ENCODE peak calls at places on chromosomes 3 and 15, in eight cellular contexts. P is tibial nerve; E is GM23338; D is transverse colon; U is effector memory CD4-positive, alpha-beta T cell; J is Peyer's patch; Q is aorta; N is colonic mucosa. V is an unnamed sample.

GRCh38 chr3:40313975-40314860 is 4.7 kb downstream of the EIF1B start:
- DNase-seq in P (peak; percentile 18), U (no peak), Q (no peak), E (no peak), D (peak; percentile 12), N (no peak), J (no peak), V (no peak)

GRCh38 chr3:159196316-159196715 is 394.5 kb downstream of the MFSD1 start:
- DNase-seq in E (no peak), J (no peak), N (no peak), U (no peak), P (no peak), Q (no peak), D (no peak), V (no peak)

GRCh38 chr15:77013786-77014136 is 18.8 kb downstream of the PSTPIP1 start:
- DNase-seq in Q (no peak), J (peak; percentile 70), N (no peak), D (peak; percentile 53), E (no peak), P (no peak), U (peak; percentile 85), V (peak; percentile 51)

GRCh38 chr3:87136066-87136596 is 91.0 kb upstream of the CHMP2B start:
- DNase-seq in J (no peak), D (no peak), P (no peak), N (no peak), U (no peak), E (no peak), Q (no peak), V (no peak)

GRCh38 chr3:6928064-6928463 is 67.1 kb downstream of the GRM7 start:
- DNase-seq in E (no peak), J (no peak), Q (no peak), P (no peak), D (no peak), U (no peak), N (no peak), V (no peak)

GRCh38 chr3:178671261-178672191 is 135.3 kb downstream of the KCNMB2 start:
- DNase-seq in N (no peak), U (no peak), J (no peak), P (no peak), E (no peak), D (no peak), Q (no peak), V (no peak)

GRCh38 chr3:97291901-97292300 is 472.7 kb upstream of the ARL6 start:
- DNase-seq in Q (no peak), E (no peak), U (no peak), P (no peak), D (no peak), J (no peak), N (no peak), V (no peak)

GRCh38 chr3:23806322-23807160 is 786 bp downstream of the UBE2E1 start:
- DNase-seq in J (peak; percentile 46), E (peak; percentile 63), P (peak; percentile 21), U (no peak), Q (peak; percentile 58), N (peak; percentile 37), D (peak; percentile 24), V (peak; percentile 14)

GRCh38 chr3:136068708-136069107 is 103.2 kb downstream of the PPP2R3A start:
- DNase-seq in N (no peak), U (no peak), E (no peak), P (no peak), Q (no peak), D (no peak), J (no peak), V (no peak)

GRCh38 chr3:195172285-195172684 is 98.7 kb downstream of the XXYLT1 start:
- DNase-seq in D (no peak), P (no peak), U (no peak), J (no peak), Q (no peak), E (no peak), N (no peak), V (no peak)

GRCh38 chr3:148643389-148643840 is 54.3 kb upstream of the AGTR1 start:
- DNase-seq in N (no peak), U (no peak), Q (peak; percentile 42), E (peak; percentile 23), D (no peak), P (no peak), J (no peak), V (no peak)

GRCh38 chr3:8895829-8896228 is 67.4 kb downstream of the RAD18 start:
- DNase-seq in U (no peak), J (no peak), E (no peak), Q (no peak), P (no peak), N (no peak), D (no peak), V (no peak)

GRCh38 chr15:36363335-36363734 is 216.1 kb upstream of the CDIN1 start:
- DNase-seq in P (no peak), E (no peak), U (no peak), J (no peak), Q (no peak), N (no peak), D (no peak), V (no peak)

GRCh38 chr3:170423001-170423615 is 4.4 kb downstream of the CLDN11 start:
- DNase-seq in P (peak; percentile 21), J (no peak), U (no peak), E (no peak), N (no peak), Q (no peak), D (no peak), V (no peak)

GRCh38 chr3:170428095-170428494 is 9.4 kb downstream of the CLDN11 start:
- DNase-seq in N (no peak), J (no peak), D (no peak), P (no peak), E (no peak), Q (no peak), U (no peak), V (no peak)

GRCh38 chr3:170424879-170425278 is 6.2 kb downstream of the CLDN11 start:
- DNase-seq in E (no peak), J (no peak), N (no peak), Q (no peak), P (no peak), U (no peak), D (no peak), V (no peak)

GRCh38 chr3:170426240-170426797 is 7.7 kb downstream of the CLDN11 start:
- DNase-seq in E (no peak), P (no peak), Q (no peak), J (no peak), U (no peak), D (no peak), N (no peak), V (no peak)

DNA sequence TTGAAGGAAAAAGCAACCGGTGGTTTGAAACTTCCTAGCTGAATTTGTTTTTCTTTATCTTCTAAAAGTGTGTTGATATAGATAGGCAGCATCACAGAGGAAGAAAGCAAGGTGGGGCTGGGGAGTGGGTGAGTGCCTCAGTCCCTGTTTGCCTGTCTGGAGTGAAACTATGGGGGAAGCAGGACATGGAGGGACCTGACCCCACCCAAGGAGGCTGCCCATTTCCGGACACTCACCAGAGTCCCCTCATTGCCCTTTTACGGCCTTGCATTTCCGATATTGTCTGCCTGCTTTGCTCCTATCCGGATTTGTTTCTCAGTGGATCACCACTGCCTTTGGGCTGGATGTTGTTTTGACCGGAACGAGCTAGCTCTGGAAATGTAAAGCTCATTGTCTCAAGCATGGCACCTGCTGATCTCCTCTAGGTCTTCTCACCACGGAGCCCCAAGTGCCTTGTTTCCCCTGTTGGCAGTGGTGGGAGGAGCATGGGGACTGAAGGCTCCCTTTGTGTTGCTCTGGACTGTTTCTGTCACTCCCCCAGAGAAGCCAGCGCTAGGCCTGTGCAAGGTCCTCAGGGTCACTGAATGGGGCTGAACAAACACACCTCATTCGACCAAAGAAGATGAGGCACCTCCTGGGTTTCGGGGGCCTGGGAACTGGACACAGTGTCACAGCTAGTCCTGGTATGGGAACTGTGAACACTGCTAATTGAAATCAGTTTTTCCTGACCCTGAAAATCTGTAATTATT is 7.0 kb downstream of the CLDN11 start:
- DNase-seq in D (no peak), Q (no peak), P (no peak), E (peak; percentile 21), N (no peak), J (no peak), U (no peak), V (no peak)
- H3K4me1 ChIP-seq in D (peaks cover 3% of the 10 kb centered on the region), Q (no peaks in the 10 kb centered on the region), P (peaks cover 14% of the 10 kb centered on the region), E (peaks cover 6% of the 10 kb centered on the region), N (no peaks in the 10 kb centered on the region), J (no peaks in the 10 kb centered on the region), U (no peaks in the 10 kb centered on the region), V (peaks cover 10% of the 10 kb centered on the region)

GRCh38 chr3:100954990-100955389 is 38.2 kb downstream of the ABI3BP start:
- DNase-seq in U (no peak), P (peak; percentile 75), J (no peak), N (peak; percentile 20), D (peak; percentile 14), E (no peak), Q (peak; percentile 53), V (no peak)
- H3K27ac ChIP-seq in U (no peak overlapping the region), P (peak overlapping the region; percentile 39), J (peak overlapping the region; percentile 60), N (no peak overlapping the region), D (peak overlapping the region; percentile 62), E (no peak overlapping the region), Q (no peak overlapping the region), V (no peak overlapping the region)

GRCh38 chr15:93051236-93052089 is 37.5 kb downstream of the RGMA start:
- DNase-seq in E (no peak), D (no peak), N (no peak), Q (no peak), J (no peak), U (no peak), P (no peak), V (no peak)

GRCh38 chr15:93049233-93049632 is 39.8 kb downstream of the RGMA start:
- DNase-seq in D (no peak), E (no peak), N (no peak), J (no peak), Q (no peak), P (no peak), U (no peak), V (no peak)

GRCh38 chr15:93048759-93049161 is 40.3 kb downstream of the RGMA start:
- DNase-seq in U (no peak), N (no peak), J (no peak), D (peak; percentile 43), Q (no peak), P (no peak), E (no peak), V (no peak)

GRCh38 chr15:93050648-93051047 is 38.4 kb downstream of the RGMA start:
- DNase-seq in N (no peak), J (no peak), E (no peak), U (no peak), P (no peak), D (no peak), Q (no peak), V (no peak)

DNA sequence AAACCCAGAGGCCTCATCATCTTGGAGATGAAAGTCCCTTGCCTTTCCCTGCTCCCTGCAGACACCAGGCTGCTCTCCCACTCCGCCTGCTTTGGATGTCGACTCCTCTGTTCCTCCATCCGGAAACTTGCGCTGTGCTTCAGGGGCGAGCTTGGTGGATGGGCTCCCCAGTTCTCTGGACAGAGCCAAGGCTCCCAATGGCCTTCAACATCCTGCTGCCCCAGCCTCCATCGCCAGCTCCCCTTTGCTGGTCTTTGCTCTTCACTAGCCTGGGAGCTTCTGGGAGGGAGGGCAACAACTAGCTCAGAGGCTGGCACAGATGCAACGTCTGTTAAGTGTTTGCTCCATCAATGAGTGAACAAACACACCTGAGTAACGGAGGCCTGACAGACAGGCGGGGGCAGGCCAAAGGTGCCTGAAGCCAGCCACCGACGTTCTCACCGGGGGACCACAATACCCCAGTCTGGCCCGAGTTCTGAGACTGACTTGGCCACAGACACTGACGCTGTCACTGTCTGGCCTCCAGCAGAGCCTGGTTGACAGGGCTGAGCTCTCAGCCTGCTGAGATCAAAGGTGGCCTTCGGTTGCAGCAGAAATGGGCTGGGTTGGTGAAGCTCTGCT is 39.0 kb downstream of the RGMA start:
- DNase-seq in J (no peak), N (no peak), Q (no peak), D (no peak), U (no peak), E (no peak), P (no peak), V (peak; percentile 73)
- H3K4me1 ChIP-seq in J (no peaks in the 10 kb centered on the region), N (no peaks in the 10 kb centered on the region), Q (no peaks in the 10 kb centered on the region), D (peaks cover 8% of the 10 kb centered on the region), U (peaks cover 12% of the 10 kb centered on the region), E (no peaks in the 10 kb centered on the region), P (no peaks in the 10 kb centered on the region), V (peaks cover 25% of the 10 kb centered on the region)

GRCh38 chr3:37082317-37082716 is 89.0 kb downstream of the MLH1 start:
- DNase-seq in E (no peak), D (no peak), U (no peak), N (no peak), J (no peak), Q (no peak), P (no peak), V (no peak)
- H3K27ac ChIP-seq in E (no peak overlapping the region), D (no peak overlapping the region), U (no peak overlapping the region), N (no peak overlapping the region), J (no peak overlapping the region), Q (peak overlapping the region; percentile 57), P (no peak overlapping the region), V (no peak overlapping the region)